ENCODE peak calls at places on chromosomes 11 and 22, in five cellular contexts. P is SK-MEL-5; I is NCI-H1930; Y is stimulated activated effector memory CD8-positive, alpha-beta T cell treated with anti-CD3 and anti-CD28 coated beads, Interleukin-12 subunit alpha, Interleukin-12 subunit beta, amount 100 ng/mL, for 72 hours; N is HAP-1. D is an unnamed sample.

GRCh38 chr11:2690261-2690575 is 9.6 kb downstream of the KCNQ1OT1 start:
- DNase-seq in P (no peak), I (no peak), Y (no peak), N (no peak), D (peak; percentile 37)

GRCh38 chr11:20355221-20356219 is 8.0 kb upstream of the HTATIP2 start:
- DNase-seq in P (peak; percentile 76), I (no peak), Y (no peak), N (peak; percentile 60), D (no peak)

GRCh38 chr11:19259487-19260345 is 19.0 kb upstream of the E2F8 start:
- DNase-seq in P (peak; percentile 70), I (no peak), Y (peak; percentile 47), N (peak; percentile 81), D (peak; percentile 88)

GRCh38 chr22:48236261-48236660 is 1473.8 kb downstream of the TBC1D22A start:
- DNase-seq in P (no peak), I (no peak), Y (no peak), N (no peak), D (no peak)

GRCh38 chr11:75184757-75185156 is 33.9 kb downstream of the SLCO2B1 start:
- DNase-seq in P (peak; percentile 77), I (no peak), Y (no peak), N (no peak), D (no peak)

GRCh38 chr11:112279901-112280267 is 19.2 kb upstream of the PLET1 start:
- DNase-seq in P (peak; percentile 59), I (peak; percentile 49), Y (peak; percentile 73), N (peak; percentile 83), D (peak; percentile 92)

GRCh38 chr22:38947321-38948112 is 9.9 kb upstream of the APOBEC3A start:
- DNase-seq in P (no peak), I (no peak), Y (no peak), N (no peak), D (no peak)

GRCh38 chr22:31286360-31287255 is 5.7 kb downstream of the PIK3IP1 start:
- DNase-seq in P (no peak), I (no peak), Y (peak; percentile 26), N (no peak), D (no peak)

GRCh38 chr22:46064966-46065666 is 85.2 kb upstream of the PPARA start:
- DNase-seq in P (no peak), I (no peak), Y (no peak), N (no peak), D (no peak)

GRCh38 chr11:65900125-65900898 is at the start of gene FOSL1:
- DNase-seq in P (peak; percentile 85), I (no peak), Y (peak; percentile 86), N (peak; percentile 95), D (peak; percentile 96)

GRCh38 chr11:130433357-130433756 is 4.9 kb upstream of the ADAMTS8 start:
- DNase-seq in P (no peak), I (no peak), Y (no peak), N (no peak), D (no peak)

GRCh38 chr11:27904358-27905055 is 203.4 kb downstream of the KIF18A start:
- DNase-seq in P (no peak), I (no peak), Y (no peak), N (no peak), D (no peak)

GRCh38 chr11:123221611-123222010 is 26.6 kb upstream of the CLMP start:
- DNase-seq in P (no peak), I (no peak), Y (no peak), N (no peak), D (no peak)

GRCh38 chr11:119356349-119357031 is 10.0 kb upstream of the MFRP start:
- DNase-seq in P (peak; percentile 73), I (peak; percentile 41), Y (peak; percentile 79), N (peak; percentile 92), D (peak; percentile 93)

GRCh38 chr11:2215561-2216399 is 44.2 kb upstream of the TH start:
- DNase-seq in P (no peak), I (no peak), Y (no peak), N (no peak), D (peak; percentile 63)

GRCh38 chr11:68680541-68681231 is 3.7 kb upstream of the GAL start:
- DNase-seq in P (no peak), I (no peak), Y (no peak), N (peak; percentile 5), D (no peak)

GRCh38 chr11:63920870-63921417 is 4.0 kb upstream of the RCOR2 start:
- DNase-seq in P (peak; percentile 35), I (no peak), Y (peak; percentile 29), N (no peak), D (no peak)

GRCh38 chr11:31369348-31370329 is at the start of the genes DCDC1 and DNAJC24:
- DNase-seq in P (peak; percentile 93), I (peak; percentile 95), Y (peak; percentile 85), N (peak; percentile 95), D (peak; percentile 97)

GRCh38 chr11:104895619-104896018 is 2.6 kb downstream of the CASP12 start:
- DNase-seq in P (no peak), I (no peak), Y (no peak), N (no peak), D (no peak)

GRCh38 chr11:32722255-32722654 is 72.2 kb downstream of the CCDC73 start:
- DNase-seq in P (no peak), I (no peak), Y (no peak), N (no peak), D (no peak)

GRCh38 chr11:116109228-116109627 is 605.0 kb upstream of the CADM1 start:
- DNase-seq in P (peak; percentile 6), I (no peak), Y (no peak), N (no peak), D (no peak)

GRCh38 chr22:29152381-29153138 is 53.1 kb upstream of the EMID1 start:
- DNase-seq in P (no peak), I (no peak), Y (no peak), N (no peak), D (peak; percentile 75)

GRCh38 chr11:9002920-9003572 is 755 bp downstream of the NRIP3 start:
- DNase-seq in P (no peak), I (no peak), Y (no peak), N (peak; percentile 28), D (no peak)

GRCh38 chr11:86785576-86785975 is 14.8 kb upstream of the PRSS23 start:
- DNase-seq in P (no peak), I (no peak), Y (no peak), N (no peak), D (no peak)

GRCh38 chr22:38415046-38415445 is 40.0 kb downstream of the KCNJ4 start:
- DNase-seq in P (no peak), I (no peak), Y (no peak), N (no peak), D (peak; percentile 38)

GRCh38 chr11:8777907-8778767 is 95.5 kb downstream of the RPL27A start:
- DNase-seq in P (no peak), I (no peak), Y (no peak), N (no peak), D (no peak)

GRCh38 chr11:113174862-113175261 is 139.5 kb upstream of the TTC12 start:
- DNase-seq in P (no peak), I (no peak), Y (no peak), N (no peak), D (no peak)

GRCh38 chr11:128889657-128890213 is 1.4 kb upstream of the KCNJ5 start:
- DNase-seq in P (no peak), I (no peak), Y (no peak), N (peak; percentile 33), D (no peak)

GRCh38 chr11:61098778-61099177 is 3.5 kb upstream of the CD5 start:
- DNase-seq in P (no peak), I (no peak), Y (no peak), N (no peak), D (no peak)

GRCh38 chr11:86374586-86374985 is at the start of gene CCDC81:
- DNase-seq in P (no peak), I (no peak), Y (no peak), N (no peak), D (no peak)

GRCh38 chr11:7573558-7574296 is 59.9 kb downstream of the PPFIBP2 start:
- DNase-seq in P (no peak), I (no peak), Y (no peak), N (no peak), D (no peak)

GRCh38 chr22:38193580-38193979 is 8.2 kb upstream of the MAFF start:
- DNase-seq in P (no peak), I (no peak), Y (no peak), N (no peak), D (no peak)

GRCh38 chr11:132576706-132577105 is 955.6 kb downstream of the OPCML start:
- DNase-seq in P (peak; percentile 40), I (no peak), Y (no peak), N (no peak), D (no peak)

GRCh38 chr11:56410801-56411200 is 1.7 kb upstream of the OR5AL1 start:
- DNase-seq in P (no peak), I (no peak), Y (no peak), N (no peak), D (no peak)

GRCh38 chr11:108474664-108475485 is 7.5 kb upstream of the C11orf65 start:
- DNase-seq in P (no peak), I (no peak), Y (no peak), N (no peak), D (no peak)

GRCh38 chr11:101907826-101908225 is 7.0 kb upstream of the CEP126 start:
- DNase-seq in P (no peak), I (no peak), Y (no peak), N (no peak), D (no peak)

GRCh38 chr22:48855593-48856307 is 971.9 kb downstream of the BRD1 start:
- DNase-seq in P (no peak), I (no peak), Y (no peak), N (no peak), D (peak; percentile 56)

D was measured in spleen.